ENCODE peak calls at places on chromosomes 6 and 20, in seven cellular contexts. One of them, this sample, is unnamed.

GRCh38 chr6:132872923-132873322 is 58.6 kb downstream of the RPS12 start:
- DNase-seq in HCT116: no peak
- DNase-seq in K562: no peak
- DNase-seq in H1: no peak
- DNase-seq in HepG2: no peak
- DNase-seq in SK-N-SH: no peak
- DNase-seq in GM12878: peak
- DNase-seq in this sample: no peak

GRCh38 chr6:89458720-89459119 is 25.8 kb downstream of the ANKRD6 start:
- DNase-seq in HCT116: no peak
- DNase-seq in K562: no peak
- DNase-seq in H1: no peak
- DNase-seq in HepG2: no peak
- DNase-seq in SK-N-SH: no peak
- DNase-seq in GM12878: no peak
- DNase-seq in this sample: no peak

GRCh38 chr20:37686762-37687477 is 6.9 kb upstream of the CTNNBL1 start:
- DNase-seq in HCT116: no peak
- DNase-seq in K562: no peak
- DNase-seq in H1: no peak
- DNase-seq in HepG2: no peak
- DNase-seq in SK-N-SH: no peak
- DNase-seq in GM12878: no peak
- DNase-seq in this sample: no peak

GRCh38 chr20:62405981-62406513 is 1.0 kb downstream of the CABLES2 start:
- DNase-seq in HCT116: no peak
- DNase-seq in K562: no peak
- DNase-seq in H1: no peak
- DNase-seq in HepG2: no peak
- DNase-seq in SK-N-SH: no peak
- DNase-seq in GM12878: no peak
- DNase-seq in this sample: no peak

GRCh38 chr6:13278184-13278583 is 50.2 kb downstream of the TBC1D7 start:
- DNase-seq in HCT116: no peak
- DNase-seq in K562: no peak
- DNase-seq in H1: peak
- DNase-seq in HepG2: no peak
- DNase-seq in SK-N-SH: peak
- DNase-seq in GM12878: no peak
- DNase-seq in this sample: no peak

GRCh38 chr6:82521369-82521768 is 157.8 kb downstream of the TPBG start:
- DNase-seq in HCT116: no peak
- DNase-seq in K562: no peak
- DNase-seq in H1: no peak
- DNase-seq in HepG2: no peak
- DNase-seq in SK-N-SH: no peak
- DNase-seq in GM12878: no peak
- DNase-seq in this sample: no peak

GRCh38 chr6:168713839-168714238 is 272.9 kb downstream of the SMOC2 start:
- DNase-seq in HCT116: peak
- DNase-seq in K562: peak
- DNase-seq in H1: no peak
- DNase-seq in HepG2: peak
- DNase-seq in SK-N-SH: peak
- DNase-seq in GM12878: no peak
- DNase-seq in this sample: peak

GRCh38 chr6:143721642-143722041 is 43.9 kb downstream of the PHACTR2 start:
- DNase-seq in HCT116: no peak
- DNase-seq in K562: no peak
- DNase-seq in H1: no peak
- DNase-seq in HepG2: no peak
- DNase-seq in SK-N-SH: no peak
- DNase-seq in GM12878: no peak
- DNase-seq in this sample: no peak

GRCh38 chr6:148365037-148365436 is 22.4 kb downstream of the SASH1 start:
- DNase-seq in HCT116: no peak
- DNase-seq in K562: no peak
- DNase-seq in H1: no peak
- DNase-seq in HepG2: no peak
- DNase-seq in SK-N-SH: no peak
- DNase-seq in GM12878: no peak
- DNase-seq in this sample: no peak

GRCh38 chr20:41249781-41250281 is 67.7 kb downstream of the ZHX3 start:
- DNase-seq in HCT116: no peak
- DNase-seq in K562: peak
- DNase-seq in H1: peak
- DNase-seq in HepG2: peak
- DNase-seq in SK-N-SH: peak
- DNase-seq in GM12878: no peak
- DNase-seq in this sample: peak

GRCh38 chr20:9200196-9200595 is 131.3 kb downstream of the PLCB4 start:
- DNase-seq in HCT116: no peak
- DNase-seq in K562: no peak
- DNase-seq in H1: no peak
- DNase-seq in HepG2: no peak
- DNase-seq in SK-N-SH: no peak
- DNase-seq in GM12878: no peak
- DNase-seq in this sample: no peak

GRCh38 chr20:51249781-51250180 is 226.9 kb upstream of the KCNG1 start:
- DNase-seq in HCT116: no peak
- DNase-seq in K562: no peak
- DNase-seq in H1: no peak
- DNase-seq in HepG2: no peak
- DNase-seq in SK-N-SH: no peak
- DNase-seq in GM12878: no peak
- DNase-seq in this sample: no peak

GRCh38 chr6:106974999-106975698 is 620 bp upstream of the CD24 start:
- DNase-seq in HCT116: no peak
- DNase-seq in K562: peak
- DNase-seq in H1: peak
- DNase-seq in HepG2: no peak
- DNase-seq in SK-N-SH: peak
- DNase-seq in GM12878: no peak
- DNase-seq in this sample: peak

GRCh38 chr6:13445005-13445743 is 42.2 kb downstream of the GFOD1 start:
- DNase-seq in HCT116: no peak
- DNase-seq in K562: no peak
- DNase-seq in H1: no peak
- DNase-seq in HepG2: no peak
- DNase-seq in SK-N-SH: peak
- DNase-seq in GM12878: no peak
- DNase-seq in this sample: peak

GRCh38 chr6:159691133-159691962 is 1.7 kb downstream of the SOD2 start:
- DNase-seq in HCT116: peak
- DNase-seq in K562: peak
- DNase-seq in H1: no peak
- DNase-seq in HepG2: peak
- DNase-seq in SK-N-SH: peak
- DNase-seq in GM12878: peak
- DNase-seq in this sample: peak

GRCh38 chr6:142867988-142868818 is 76.8 kb downstream of the HIVEP2 start:
- DNase-seq in HCT116: no peak
- DNase-seq in K562: no peak
- DNase-seq in H1: no peak
- DNase-seq in HepG2: peak
- DNase-seq in SK-N-SH: no peak
- DNase-seq in GM12878: no peak
- DNase-seq in this sample: no peak

GRCh38 chr6:107666084-107666981 is 157.8 kb downstream of the SCML4 start:
- DNase-seq in HCT116: no peak
- DNase-seq in K562: no peak
- DNase-seq in H1: no peak
- DNase-seq in HepG2: peak
- DNase-seq in SK-N-SH: no peak
- DNase-seq in GM12878: no peak
- DNase-seq in this sample: no peak

GRCh38 chr6:52547647-52548352 is 29.1 kb downstream of the TRAM2 start:
- DNase-seq in HCT116: no peak
- DNase-seq in K562: peak
- DNase-seq in H1: no peak
- DNase-seq in HepG2: peak
- DNase-seq in SK-N-SH: peak
- DNase-seq in GM12878: no peak
- DNase-seq in this sample: peak

GRCh38 chr6:161618816-161619454 is 345.1 kb upstream of the AGPAT4 start:
- DNase-seq in HCT116: peak
- DNase-seq in K562: peak
- DNase-seq in H1: no peak
- DNase-seq in HepG2: peak
- DNase-seq in SK-N-SH: peak
- DNase-seq in GM12878: no peak
- DNase-seq in this sample: peak

GRCh38 chr6:138986578-138986977 is 1.5 kb downstream of the REPS1 start:
- DNase-seq in HCT116: no peak
- DNase-seq in K562: peak
- DNase-seq in H1: no peak
- DNase-seq in HepG2: peak
- DNase-seq in SK-N-SH: no peak
- DNase-seq in GM12878: no peak
- DNase-seq in this sample: no peak

DNA sequence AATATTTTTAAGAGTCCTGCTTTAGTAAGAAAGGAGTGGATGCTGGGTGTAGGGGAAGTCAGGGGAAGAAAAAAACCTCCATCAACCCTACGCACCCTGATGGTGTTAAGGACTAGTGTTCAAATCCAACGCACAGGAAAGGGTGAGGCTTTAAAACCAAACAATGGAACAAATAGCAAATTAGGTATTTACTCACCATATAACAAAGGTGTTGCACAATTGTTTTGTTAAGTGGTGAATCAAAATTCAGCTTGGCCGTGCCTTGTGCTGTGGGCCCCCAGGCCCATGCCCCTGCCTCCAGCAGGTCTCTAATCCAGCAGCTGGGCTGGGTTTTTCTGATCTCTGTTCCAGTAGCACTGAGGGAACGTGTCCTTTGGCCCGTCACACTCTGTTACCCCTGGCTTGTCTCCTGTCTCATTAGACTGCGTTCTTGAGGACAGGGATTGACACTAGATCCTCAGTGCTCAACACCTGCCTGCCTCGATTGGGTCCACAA is 11.8 kb downstream of the FAM83D start:
- DNase-seq in HCT116: no peak
- DNase-seq in K562: no peak
- DNase-seq in H1: no peak
- DNase-seq in HepG2: no peak
- DNase-seq in SK-N-SH: no peak
- DNase-seq in GM12878: no peak
- DNase-seq in this sample: no peak
- TF ChIP-seq JUND in HCT116: no peak
- TF ChIP-seq JUND in K562: no peak
- TF ChIP-seq JUND in H1: no peak
- TF ChIP-seq JUND in HepG2: no peak
- TF ChIP-seq JUND in SK-N-SH: no peak
- TF ChIP-seq JUND in GM12878: no peak
- TF ChIP-seq JUND in this sample: no peak

DNA sequence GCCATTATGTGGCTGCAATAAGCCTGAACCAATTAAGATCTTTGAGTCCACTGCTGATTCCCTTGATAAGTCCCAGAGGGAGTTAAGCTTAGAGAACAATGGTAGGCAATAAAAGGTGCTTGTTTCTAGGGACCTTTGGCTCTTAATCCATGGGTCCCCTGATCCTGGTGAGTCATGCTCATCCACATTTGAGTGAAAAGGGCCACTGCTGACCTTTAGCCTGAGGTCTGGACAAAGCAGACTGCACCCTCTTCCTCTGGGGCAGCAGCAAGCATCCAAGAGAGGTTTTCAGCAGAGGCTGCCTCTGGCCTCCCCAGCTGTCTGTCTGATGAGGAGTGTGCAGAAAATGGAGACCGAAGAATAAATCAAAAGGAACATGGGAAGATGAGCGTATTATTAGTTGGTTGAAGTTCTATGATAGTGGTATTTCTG is 16.1 kb upstream of the SCGN start:
- DNase-seq in HCT116: no peak
- DNase-seq in K562: no peak
- DNase-seq in H1: no peak
- DNase-seq in HepG2: peak
- DNase-seq in SK-N-SH: no peak
- DNase-seq in GM12878: no peak
- DNase-seq in this sample: no peak
- TF ChIP-seq JUND in HCT116: no peak
- TF ChIP-seq JUND in K562: no peak
- TF ChIP-seq JUND in H1: no peak
- TF ChIP-seq JUND in HepG2: peak
- TF ChIP-seq JUND in SK-N-SH: no peak
- TF ChIP-seq JUND in GM12878: no peak
- TF ChIP-seq JUND in this sample: no peak

DNA sequence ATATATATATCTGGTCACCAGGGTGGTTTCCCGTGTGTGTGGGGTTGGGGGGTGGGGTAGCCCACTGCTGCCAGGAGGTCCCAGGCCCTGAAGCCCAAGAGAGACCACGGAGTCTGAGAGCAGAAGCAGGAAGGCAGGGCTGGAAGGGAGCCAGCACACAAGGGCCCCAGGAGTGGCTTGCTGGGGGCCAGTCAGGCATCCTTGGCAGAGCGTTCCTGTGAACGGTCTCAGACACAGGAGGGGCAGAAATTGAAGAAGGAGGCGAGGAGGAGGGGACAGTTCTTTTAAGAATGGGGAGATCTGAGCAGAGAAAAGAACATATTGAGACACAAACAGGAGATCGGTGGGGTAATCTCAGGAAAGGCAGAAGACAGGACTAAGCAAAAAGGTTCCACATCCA is 1.9 kb upstream of the EBF4 start:
- DNase-seq in HCT116: no peak
- DNase-seq in K562: no peak
- DNase-seq in H1: no peak
- DNase-seq in HepG2: no peak
- DNase-seq in SK-N-SH: no peak
- DNase-seq in GM12878: no peak
- DNase-seq in this sample: no peak
- TF ChIP-seq JUND in HCT116: no peak
- TF ChIP-seq JUND in K562: no peak
- TF ChIP-seq JUND in H1: no peak
- TF ChIP-seq JUND in HepG2: no peak
- TF ChIP-seq JUND in SK-N-SH: no peak
- TF ChIP-seq JUND in GM12878: no peak
- TF ChIP-seq JUND in this sample: no peak

GRCh38 chr6:72816022-72816421 is 194.2 kb downstream of the KCNQ5 start:
- DNase-seq in HCT116: no peak
- DNase-seq in K562: no peak
- DNase-seq in H1: no peak
- DNase-seq in HepG2: no peak
- DNase-seq in SK-N-SH: no peak
- DNase-seq in GM12878: no peak
- DNase-seq in this sample: no peak

GRCh38 chr6:72813807-72814596 is 192.1 kb downstream of the KCNQ5 start:
- DNase-seq in HCT116: no peak
- DNase-seq in K562: no peak
- DNase-seq in H1: no peak
- DNase-seq in HepG2: no peak
- DNase-seq in SK-N-SH: no peak
- DNase-seq in GM12878: no peak
- DNase-seq in this sample: no peak

GRCh38 chr6:72809701-72810379 is 188.0 kb downstream of the KCNQ5 start:
- DNase-seq in HCT116: no peak
- DNase-seq in K562: no peak
- DNase-seq in H1: no peak
- DNase-seq in HepG2: no peak
- DNase-seq in SK-N-SH: no peak
- DNase-seq in GM12878: no peak
- DNase-seq in this sample: no peak

GRCh38 chr6:72810571-72811280 is 188.9 kb downstream of the KCNQ5 start:
- DNase-seq in HCT116: no peak
- DNase-seq in K562: no peak
- DNase-seq in H1: no peak
- DNase-seq in HepG2: no peak
- DNase-seq in SK-N-SH: no peak
- DNase-seq in GM12878: no peak
- DNase-seq in this sample: no peak

GRCh38 chr6:72811971-72812421 is 190.1 kb downstream of the KCNQ5 start:
- DNase-seq in HCT116: no peak
- DNase-seq in K562: no peak
- DNase-seq in H1: no peak
- DNase-seq in HepG2: no peak
- DNase-seq in SK-N-SH: no peak
- DNase-seq in GM12878: no peak
- DNase-seq in this sample: no peak
- TF ChIP-seq JUND in HCT116: no peak
- TF ChIP-seq JUND in K562: no peak
- TF ChIP-seq JUND in H1: no peak
- TF ChIP-seq JUND in HepG2: no peak
- TF ChIP-seq JUND in SK-N-SH: peak
- TF ChIP-seq JUND in GM12878: no peak
- TF ChIP-seq JUND in this sample: no peak